ENCODE peak calls at places on chromosome 9, in seven cellular contexts. T is hippocampal formation, C is endothelial cell, H is fibroblast of the conjunctiva, O is stromal cell of bone marrow, Q is dorsolateral prefrontal cortex, K is GM04503. F is an unnamed sample.

GRCh38 chr9:6763244-6763643 is 5.5 kb downstream of the KDM4C start:
- DNase-seq in K (no peak), C (no peak), T (no peak), H (no peak), Q (no peak), O (no peak), F (no peak)

GRCh38 chr9:104177003-104177611 is 83.0 kb downstream of the SMC2 start:
- DNase-seq in Q (no peak), T (no peak), K (no peak), C (no peak), O (peak), H (no peak), F (no peak)

GRCh38 chr9:84950879-84951811 is 281.6 kb downstream of the NTRK2 start:
- DNase-seq in Q (no peak), T (no peak), O (no peak), H (no peak), K (no peak), C (no peak), F (no peak)

GRCh38 chr9:80175286-80175906 is 603.6 kb downstream of the TLE4 start:
- DNase-seq in O (peak), Q (no peak), K (no peak), C (no peak), H (peak), T (no peak), F (no peak)

GRCh38 chr9:16421534-16421933 is 448.9 kb downstream of the BNC2 start:
- DNase-seq in C (no peak), K (no peak), O (no peak), Q (no peak), T (no peak), H (no peak), F (no peak)

GRCh38 chr9:137195525-137196220 is 4.9 kb downstream of the TPRN start:
- DNase-seq in C (no peak), H (no peak), Q (no peak), K (no peak), O (no peak), T (no peak), F (no peak)

GRCh38 chr9:101354143-101354764 is 30.6 kb downstream of the BAAT start:
- DNase-seq in C (no peak), T (no peak), K (no peak), H (no peak), O (no peak), Q (no peak), F (no peak)

GRCh38 chr9:121954477-121955175 is 138.5 kb downstream of the TTLL11 start:
- DNase-seq in T (no peak), C (no peak), Q (no peak), K (peak), H (no peak), O (peak), F (no peak)

GRCh38 chr9:86099695-86100364 is 472 bp upstream of the GOLM1 start:
- DNase-seq in H (peak), K (no peak), O (peak), Q (no peak), C (peak), T (no peak), F (no peak)